ENCODE peak calls at places on chromosomes 2 and 18, in eight cellular contexts. One of them, this sample, is unnamed. For H3K4me1, H3K9me3 and H3K9me2, the result is how much of the 10 kb centered on the place peaks cover.

GRCh38 chr2:150143087-150143536 is 344.4 kb downstream of the RND3 start:
- DNase-seq in GM23248: peak
- DNase-seq in HCT116: no peak
- DNase-seq in OCI-LY7: no peak
- DNase-seq in PC-3: peak
- DNase-seq in hepatocyte: no peak
- DNase-seq in PC-9: peak
- DNase-seq in SK-N-SH: no peak
- DNase-seq in this sample: no peak

GRCh38 chr2:70070557-70071268 is 16.6 kb upstream of the PCBP1 start:
- DNase-seq in GM23248: peak
- DNase-seq in HCT116: peak
- DNase-seq in OCI-LY7: peak
- DNase-seq in PC-3: peak
- DNase-seq in hepatocyte: peak
- DNase-seq in PC-9: peak
- DNase-seq in SK-N-SH: peak
- DNase-seq in this sample: peak

GRCh38 chr2:133836220-133836619 is 268.0 kb upstream of the NCKAP5 start:
- DNase-seq in GM23248: no peak
- DNase-seq in HCT116: no peak
- DNase-seq in OCI-LY7: peak
- DNase-seq in PC-3: no peak
- DNase-seq in hepatocyte: no peak
- DNase-seq in PC-9: no peak
- DNase-seq in SK-N-SH: no peak
- DNase-seq in this sample: peak

GRCh38 chr18:56166914-56167313 is 471.5 kb downstream of the TXNL1 start:
- DNase-seq in GM23248: no peak
- DNase-seq in HCT116: no peak
- DNase-seq in OCI-LY7: no peak
- DNase-seq in PC-3: peak
- DNase-seq in hepatocyte: no peak
- DNase-seq in PC-9: no peak
- DNase-seq in SK-N-SH: no peak
- DNase-seq in this sample: no peak

GRCh38 chr2:31945572-31945935 is 65.3 kb downstream of the MEMO1 start:
- DNase-seq in GM23248: peak
- DNase-seq in HCT116: no peak
- DNase-seq in OCI-LY7: no peak
- DNase-seq in PC-3: peak
- DNase-seq in hepatocyte: no peak
- DNase-seq in PC-9: no peak
- DNase-seq in SK-N-SH: no peak
- DNase-seq in this sample: no peak

GRCh38 chr2:172552547-172553291 is 3.2 kb upstream of the PDK1 start:
- DNase-seq in GM23248: peak
- DNase-seq in HCT116: no peak
- DNase-seq in OCI-LY7: no peak
- DNase-seq in PC-3: peak
- DNase-seq in hepatocyte: peak
- DNase-seq in PC-9: no peak
- DNase-seq in SK-N-SH: no peak
- DNase-seq in this sample: no peak

GRCh38 chr2:71849603-71850305 is 297.9 kb downstream of the CYP26B1 start:
- DNase-seq in GM23248: no peak
- DNase-seq in HCT116: no peak
- DNase-seq in OCI-LY7: no peak
- DNase-seq in PC-3: no peak
- DNase-seq in hepatocyte: no peak
- DNase-seq in PC-9: no peak
- DNase-seq in SK-N-SH: no peak
- DNase-seq in this sample: no peak

GRCh38 chr2:121810959-121811853 is 55.8 kb downstream of the TSN start:
- DNase-seq in GM23248: peak
- DNase-seq in HCT116: peak
- DNase-seq in OCI-LY7: peak
- DNase-seq in PC-3: peak
- DNase-seq in hepatocyte: peak
- DNase-seq in PC-9: peak
- DNase-seq in SK-N-SH: peak
- DNase-seq in this sample: peak

GRCh38 chr2:197255550-197255949 is 55.0 kb downstream of the ANKRD44 start:
- DNase-seq in GM23248: peak
- DNase-seq in HCT116: no peak
- DNase-seq in OCI-LY7: peak
- DNase-seq in PC-3: no peak
- DNase-seq in hepatocyte: peak
- DNase-seq in PC-9: no peak
- DNase-seq in SK-N-SH: peak
- DNase-seq in this sample: peak

GRCh38 chr2:85702172-85702571 is 8.0 kb downstream of the GNLY start:
- DNase-seq in GM23248: peak
- DNase-seq in HCT116: no peak
- DNase-seq in OCI-LY7: no peak
- DNase-seq in PC-3: peak
- DNase-seq in hepatocyte: no peak
- DNase-seq in PC-9: no peak
- DNase-seq in SK-N-SH: no peak
- DNase-seq in this sample: no peak

GRCh38 chr18:36315736-36316135 is 18.2 kb downstream of the FHOD3 start:
- DNase-seq in GM23248: peak
- DNase-seq in HCT116: no peak
- DNase-seq in OCI-LY7: no peak
- DNase-seq in PC-3: peak
- DNase-seq in hepatocyte: no peak
- DNase-seq in PC-9: peak
- DNase-seq in SK-N-SH: no peak
- DNase-seq in this sample: no peak

GRCh38 chr18:62788891-62789290 is 73.5 kb downstream of the PHLPP1 start:
- DNase-seq in GM23248: no peak
- DNase-seq in HCT116: no peak
- DNase-seq in OCI-LY7: no peak
- DNase-seq in PC-3: peak
- DNase-seq in hepatocyte: peak
- DNase-seq in PC-9: no peak
- DNase-seq in SK-N-SH: no peak
- DNase-seq in this sample: no peak

GRCh38 chr2:38438536-38439225 is 61.6 kb upstream of the ATL2 start:
- DNase-seq in GM23248: no peak
- DNase-seq in HCT116: no peak
- DNase-seq in OCI-LY7: no peak
- DNase-seq in PC-3: peak
- DNase-seq in hepatocyte: no peak
- DNase-seq in PC-9: peak
- DNase-seq in SK-N-SH: no peak
- DNase-seq in this sample: no peak

GRCh38 chr18:22348521-22349316 is 69.0 kb downstream of the CTAGE1 start:
- DNase-seq in GM23248: peak
- DNase-seq in HCT116: no peak
- DNase-seq in OCI-LY7: no peak
- DNase-seq in PC-3: peak
- DNase-seq in hepatocyte: peak
- DNase-seq in PC-9: peak
- DNase-seq in SK-N-SH: no peak
- DNase-seq in this sample: no peak

GRCh38 chr2:51706220-51706619 is 674.3 kb upstream of the NRXN1 start:
- DNase-seq in GM23248: no peak
- DNase-seq in HCT116: no peak
- DNase-seq in OCI-LY7: no peak
- DNase-seq in PC-3: no peak
- DNase-seq in hepatocyte: no peak
- DNase-seq in PC-9: no peak
- DNase-seq in SK-N-SH: no peak
- DNase-seq in this sample: no peak

GRCh38 chr18:77013777-77014525 is 118.6 kb downstream of the MBP start:
- DNase-seq in GM23248: no peak
- DNase-seq in HCT116: no peak
- DNase-seq in OCI-LY7: no peak
- DNase-seq in PC-3: no peak
- DNase-seq in hepatocyte: no peak
- DNase-seq in PC-9: no peak
- DNase-seq in SK-N-SH: no peak
- DNase-seq in this sample: no peak

GRCh38 chr18:34767601-34768027 is 57.5 kb downstream of the DTNA start:
- DNase-seq in GM23248: peak
- DNase-seq in HCT116: no peak
- DNase-seq in OCI-LY7: no peak
- DNase-seq in PC-3: peak
- DNase-seq in hepatocyte: no peak
- DNase-seq in PC-9: no peak
- DNase-seq in SK-N-SH: no peak
- DNase-seq in this sample: no peak

GRCh38 chr2:101563849-101564248 is 88.9 kb upstream of the RFX8 start:
- DNase-seq in GM23248: no peak
- DNase-seq in HCT116: no peak
- DNase-seq in OCI-LY7: no peak
- DNase-seq in PC-3: no peak
- DNase-seq in hepatocyte: no peak
- DNase-seq in PC-9: no peak
- DNase-seq in SK-N-SH: no peak
- DNase-seq in this sample: no peak
- H3K4me1 ChIP-seq in GM23248: under half
- H3K4me1 ChIP-seq in HCT116: under half
- H3K4me1 ChIP-seq in OCI-LY7: under half
- H3K4me1 ChIP-seq in PC-3: under half
- H3K4me1 ChIP-seq in hepatocyte: under half
- H3K4me1 ChIP-seq in PC-9: under half
- H3K4me1 ChIP-seq in SK-N-SH: under half
- H3K4me1 ChIP-seq in this sample: under half

GRCh38 chr2:185385157-185385556 is 353.4 kb upstream of the FSIP2 start:
- DNase-seq in GM23248: no peak
- DNase-seq in HCT116: no peak
- DNase-seq in OCI-LY7: no peak
- DNase-seq in PC-3: no peak
- DNase-seq in hepatocyte: peak
- DNase-seq in PC-9: no peak
- DNase-seq in SK-N-SH: no peak
- DNase-seq in this sample: no peak
- H3K9me3 ChIP-seq in GM23248: under half
- H3K9me3 ChIP-seq in HCT116: under half
- H3K9me3 ChIP-seq in OCI-LY7: under half
- H3K9me3 ChIP-seq in PC-3: under half
- H3K9me3 ChIP-seq in hepatocyte: under half
- H3K9me3 ChIP-seq in PC-9: under half
- H3K9me3 ChIP-seq in SK-N-SH: under half
- H3K9me3 ChIP-seq in this sample: under half

GRCh38 chr2:203988540-203989264 is 52.1 kb downstream of the ICOS start:
- DNase-seq in GM23248: no peak
- DNase-seq in HCT116: no peak
- DNase-seq in OCI-LY7: no peak
- DNase-seq in PC-3: no peak
- DNase-seq in hepatocyte: no peak
- DNase-seq in PC-9: no peak
- DNase-seq in SK-N-SH: no peak
- DNase-seq in this sample: no peak
- H3K9me2 ChIP-seq in GM23248: under half
- H3K9me2 ChIP-seq in HCT116: under half
- H3K9me2 ChIP-seq in OCI-LY7: under half
- H3K9me2 ChIP-seq in PC-3: under half
- H3K9me2 ChIP-seq in hepatocyte: under half
- H3K9me2 ChIP-seq in PC-9: under half
- H3K9me2 ChIP-seq in SK-N-SH: under half
- H3K9me2 ChIP-seq in this sample: under half

DNA sequence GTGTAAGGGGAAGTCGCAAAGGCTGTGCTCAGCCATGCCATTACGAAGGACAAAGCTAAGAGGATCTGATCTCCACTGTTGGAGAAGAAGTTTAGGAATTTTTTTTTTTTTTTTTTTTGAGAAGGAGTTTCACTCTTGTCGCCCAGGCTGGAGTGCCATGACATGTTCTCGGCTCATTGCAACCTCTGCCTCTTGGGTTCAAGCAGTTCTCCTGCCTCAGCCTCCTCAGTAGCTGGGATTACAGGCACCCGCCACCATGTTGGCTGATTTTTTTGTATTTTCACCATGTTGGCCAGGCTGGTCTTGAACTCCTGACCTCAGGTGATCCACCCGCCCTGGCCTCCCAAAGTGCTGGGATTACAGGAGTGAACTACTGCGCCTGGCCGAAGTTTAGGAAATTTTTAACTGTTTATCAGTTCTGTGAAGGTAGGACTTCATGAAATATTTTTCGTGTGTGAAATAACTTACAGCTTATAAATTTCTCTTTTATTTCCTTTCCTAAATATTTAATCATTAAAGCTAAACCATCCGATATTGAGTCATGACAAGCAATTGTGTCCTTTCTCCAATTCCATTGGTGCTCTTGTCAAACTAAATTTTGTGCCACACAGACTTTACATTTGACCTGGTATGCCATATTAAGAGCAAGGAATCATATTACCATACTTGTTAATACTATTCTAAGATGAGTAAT is 22.2 kb downstream of the DDX1 start:
- DNase-seq in GM23248: no peak
- DNase-seq in HCT116: no peak
- DNase-seq in OCI-LY7: no peak
- DNase-seq in PC-3: no peak
- DNase-seq in hepatocyte: no peak
- DNase-seq in PC-9: no peak
- DNase-seq in SK-N-SH: no peak
- DNase-seq in this sample: no peak
- H3K4me1 ChIP-seq in GM23248: under half
- H3K4me1 ChIP-seq in HCT116: under half
- H3K4me1 ChIP-seq in OCI-LY7: under half
- H3K4me1 ChIP-seq in PC-3: under half
- H3K4me1 ChIP-seq in hepatocyte: under half
- H3K4me1 ChIP-seq in PC-9: under half
- H3K4me1 ChIP-seq in SK-N-SH: under half
- H3K4me1 ChIP-seq in this sample: under half

GRCh38 chr2:13353083-13353482 is 636.3 kb downstream of the TRIB2 start:
- DNase-seq in GM23248: no peak
- DNase-seq in HCT116: no peak
- DNase-seq in OCI-LY7: no peak
- DNase-seq in PC-3: no peak
- DNase-seq in hepatocyte: no peak
- DNase-seq in PC-9: no peak
- DNase-seq in SK-N-SH: no peak
- DNase-seq in this sample: no peak

DNA sequence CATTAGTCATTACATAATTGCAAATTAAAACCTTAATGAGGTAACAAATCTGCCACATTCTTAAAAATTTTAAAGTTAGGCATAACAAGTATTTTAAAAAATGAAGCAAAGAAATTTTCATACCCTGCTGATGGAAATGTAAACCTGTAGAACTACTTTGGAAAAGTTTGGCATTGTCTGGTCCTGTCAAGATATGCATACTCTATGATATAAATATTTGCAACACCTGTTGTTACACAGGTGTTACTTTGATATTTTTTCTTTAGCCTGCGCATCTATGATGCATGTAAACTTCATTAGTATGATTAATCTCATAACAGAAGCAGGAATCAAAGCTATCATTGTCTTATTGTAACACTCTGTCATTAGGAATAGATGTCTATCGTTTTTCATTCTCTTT is 634.3 kb downstream of the TRIB2 start:
- DNase-seq in GM23248: no peak
- DNase-seq in HCT116: no peak
- DNase-seq in OCI-LY7: no peak
- DNase-seq in PC-3: no peak
- DNase-seq in hepatocyte: no peak
- DNase-seq in PC-9: no peak
- DNase-seq in SK-N-SH: no peak
- DNase-seq in this sample: no peak
- H3K9me3 ChIP-seq in GM23248: under half
- H3K9me3 ChIP-seq in HCT116: under half
- H3K9me3 ChIP-seq in OCI-LY7: under half
- H3K9me3 ChIP-seq in PC-3: under half
- H3K9me3 ChIP-seq in hepatocyte: under half
- H3K9me3 ChIP-seq in PC-9: under half
- H3K9me3 ChIP-seq in SK-N-SH: under half
- H3K9me3 ChIP-seq in this sample: under half

This sample was measured in Karpas-422.